ENCODE peak calls at places on chromosomes 5 and 9, in ten cellular contexts. One of them, this sample, is unnamed.

GRCh38 chr5:41670854-41671791 is 160.7 kb upstream of the PLCXD3 start:
- DNase-seq in MCF 10A: no peak
- DNase-seq in IMR-90: no peak
- DNase-seq in WTC11: no peak
- DNase-seq in mesothelial cell of epicardium: no peak
- DNase-seq in B cell: no peak
- DNase-seq in transverse colon: no peak
- DNase-seq in testis: no peak
- DNase-seq in astrocyte of the spinal cord: no peak
- DNase-seq in lower leg skin: no peak
- DNase-seq in this sample: no peak

GRCh38 chr9:123089040-123089439 is 55.6 kb downstream of the GPR21 start:
- DNase-seq in MCF 10A: no peak
- DNase-seq in IMR-90: no peak
- DNase-seq in WTC11: no peak
- DNase-seq in mesothelial cell of epicardium: no peak
- DNase-seq in B cell: no peak
- DNase-seq in transverse colon: no peak
- DNase-seq in testis: no peak
- DNase-seq in astrocyte of the spinal cord: no peak
- DNase-seq in lower leg skin: no peak
- DNase-seq in this sample: no peak

GRCh38 chr5:16912080-16912479 is 24.0 kb downstream of the MYO10 start:
- DNase-seq in MCF 10A: no peak
- DNase-seq in IMR-90: no peak
- DNase-seq in WTC11: no peak
- DNase-seq in mesothelial cell of epicardium: no peak
- DNase-seq in B cell: no peak
- DNase-seq in transverse colon: no peak
- DNase-seq in testis: no peak
- DNase-seq in astrocyte of the spinal cord: no peak
- DNase-seq in lower leg skin: no peak
- DNase-seq in this sample: no peak

GRCh38 chr5:174731214-174732039 is 7.0 kb downstream of the MSX2 start:
- DNase-seq in MCF 10A: no peak
- DNase-seq in IMR-90: no peak
- DNase-seq in WTC11: no peak
- DNase-seq in mesothelial cell of epicardium: no peak
- DNase-seq in B cell: no peak
- DNase-seq in transverse colon: no peak
- DNase-seq in testis: no peak
- DNase-seq in astrocyte of the spinal cord: no peak
- DNase-seq in lower leg skin: no peak
- DNase-seq in this sample: no peak

GRCh38 chr9:12776775-12777055 is 1.9 kb downstream of the LURAP1L start:
- DNase-seq in MCF 10A: no peak
- DNase-seq in IMR-90: peak; percentile 63
- DNase-seq in WTC11: no peak
- DNase-seq in mesothelial cell of epicardium: no peak
- DNase-seq in B cell: no peak
- DNase-seq in transverse colon: no peak
- DNase-seq in testis: no peak
- DNase-seq in astrocyte of the spinal cord: no peak
- DNase-seq in lower leg skin: no peak
- DNase-seq in this sample: no peak

GRCh38 chr9:99121604-99122003 is 16.7 kb downstream of the TGFBR1 start:
- DNase-seq in MCF 10A: peak; percentile 28
- DNase-seq in IMR-90: no peak
- DNase-seq in WTC11: no peak
- DNase-seq in mesothelial cell of epicardium: no peak
- DNase-seq in B cell: no peak
- DNase-seq in transverse colon: no peak
- DNase-seq in testis: no peak
- DNase-seq in astrocyte of the spinal cord: no peak
- DNase-seq in lower leg skin: no peak
- DNase-seq in this sample: no peak

GRCh38 chr5:14270212-14270702 is 127.1 kb downstream of the TRIO start:
- DNase-seq in MCF 10A: peak; percentile 70
- DNase-seq in IMR-90: peak; percentile 64
- DNase-seq in WTC11: peak; percentile 38
- DNase-seq in mesothelial cell of epicardium: no peak
- DNase-seq in B cell: peak; percentile 49
- DNase-seq in transverse colon: no peak
- DNase-seq in testis: peak; percentile 41
- DNase-seq in astrocyte of the spinal cord: peak; percentile 73
- DNase-seq in lower leg skin: no peak
- DNase-seq in this sample: peak; percentile 21

GRCh38 chr5:94544031-94544650 is 74.3 kb downstream of the KIAA0825 start:
- DNase-seq in MCF 10A: no peak
- DNase-seq in IMR-90: peak; percentile 15
- DNase-seq in WTC11: no peak
- DNase-seq in mesothelial cell of epicardium: no peak
- DNase-seq in B cell: no peak
- DNase-seq in transverse colon: no peak
- DNase-seq in testis: no peak
- DNase-seq in astrocyte of the spinal cord: peak; percentile 34
- DNase-seq in lower leg skin: no peak
- DNase-seq in this sample: no peak

GRCh38 chr5:39209924-39210323 is 9.4 kb downstream of the FYB1 start:
- DNase-seq in MCF 10A: no peak
- DNase-seq in IMR-90: no peak
- DNase-seq in WTC11: peak; percentile 13
- DNase-seq in mesothelial cell of epicardium: no peak
- DNase-seq in B cell: no peak
- DNase-seq in transverse colon: peak; percentile 57
- DNase-seq in testis: no peak
- DNase-seq in astrocyte of the spinal cord: no peak
- DNase-seq in lower leg skin: no peak
- DNase-seq in this sample: no peak

GRCh38 chr9:119453490-119453911 is 84.3 kb upstream of the BRINP1 start:
- DNase-seq in MCF 10A: peak; percentile 66
- DNase-seq in IMR-90: no peak
- DNase-seq in WTC11: no peak
- DNase-seq in mesothelial cell of epicardium: no peak
- DNase-seq in B cell: no peak
- DNase-seq in transverse colon: no peak
- DNase-seq in testis: no peak
- DNase-seq in astrocyte of the spinal cord: no peak
- DNase-seq in lower leg skin: no peak
- DNase-seq in this sample: no peak

GRCh38 chr5:75623846-75624245 is 12.6 kb downstream of the ANKDD1B start:
- DNase-seq in MCF 10A: no peak
- DNase-seq in IMR-90: peak; percentile 41
- DNase-seq in WTC11: no peak
- DNase-seq in mesothelial cell of epicardium: no peak
- DNase-seq in B cell: no peak
- DNase-seq in transverse colon: no peak
- DNase-seq in testis: no peak
- DNase-seq in astrocyte of the spinal cord: no peak
- DNase-seq in lower leg skin: no peak
- DNase-seq in this sample: no peak

GRCh38 chr5:75616961-75617660 is 5.9 kb downstream of the ANKDD1B start:
- DNase-seq in MCF 10A: no peak
- DNase-seq in IMR-90: no peak
- DNase-seq in WTC11: no peak
- DNase-seq in mesothelial cell of epicardium: no peak
- DNase-seq in B cell: no peak
- DNase-seq in transverse colon: peak; percentile 54
- DNase-seq in testis: no peak
- DNase-seq in astrocyte of the spinal cord: no peak
- DNase-seq in lower leg skin: no peak
- DNase-seq in this sample: no peak

GRCh38 chr5:75617746-75618352 is 6.6 kb downstream of the ANKDD1B start:
- DNase-seq in MCF 10A: no peak
- DNase-seq in IMR-90: no peak
- DNase-seq in WTC11: no peak
- DNase-seq in mesothelial cell of epicardium: no peak
- DNase-seq in B cell: no peak
- DNase-seq in transverse colon: no peak
- DNase-seq in testis: no peak
- DNase-seq in astrocyte of the spinal cord: peak; percentile 56
- DNase-seq in lower leg skin: no peak
- DNase-seq in this sample: no peak

GRCh38 chr5:75622564-75622963 is 11.3 kb downstream of the ANKDD1B start:
- DNase-seq in MCF 10A: peak; percentile 78
- DNase-seq in IMR-90: peak; percentile 18
- DNase-seq in WTC11: no peak
- DNase-seq in mesothelial cell of epicardium: no peak
- DNase-seq in B cell: no peak
- DNase-seq in transverse colon: peak; percentile 38
- DNase-seq in testis: no peak
- DNase-seq in astrocyte of the spinal cord: no peak
- DNase-seq in lower leg skin: no peak
- DNase-seq in this sample: no peak

GRCh38 chr5:75620184-75620959 is 9.1 kb downstream of the ANKDD1B start:
- DNase-seq in MCF 10A: no peak
- DNase-seq in IMR-90: no peak
- DNase-seq in WTC11: no peak
- DNase-seq in mesothelial cell of epicardium: no peak
- DNase-seq in B cell: no peak
- DNase-seq in transverse colon: no peak
- DNase-seq in testis: no peak
- DNase-seq in astrocyte of the spinal cord: no peak
- DNase-seq in lower leg skin: no peak
- DNase-seq in this sample: no peak
- TF ChIP-seq CTCF in MCF 10A: no peak
- TF ChIP-seq CTCF in IMR-90: no peak
- TF ChIP-seq CTCF in WTC11: no peak
- TF ChIP-seq CTCF in mesothelial cell of epicardium: no peak
- TF ChIP-seq CTCF in B cell: no peak
- TF ChIP-seq CTCF in transverse colon: no peak
- TF ChIP-seq CTCF in testis: no peak
- TF ChIP-seq CTCF in astrocyte of the spinal cord: no peak
- TF ChIP-seq CTCF in lower leg skin: no peak
- TF ChIP-seq CTCF in this sample: no peak

GRCh38 chr5:78540335-78541057 is 108.1 kb downstream of the LHFPL2 start:
- DNase-seq in MCF 10A: no peak
- DNase-seq in IMR-90: no peak
- DNase-seq in WTC11: no peak
- DNase-seq in mesothelial cell of epicardium: no peak
- DNase-seq in B cell: no peak
- DNase-seq in transverse colon: no peak
- DNase-seq in testis: no peak
- DNase-seq in astrocyte of the spinal cord: no peak
- DNase-seq in lower leg skin: peak; percentile 86
- DNase-seq in this sample: no peak

GRCh38 chr5:78538240-78538850 is 110.2 kb downstream of the LHFPL2 start:
- DNase-seq in MCF 10A: peak; percentile 26
- DNase-seq in IMR-90: no peak
- DNase-seq in WTC11: no peak
- DNase-seq in mesothelial cell of epicardium: no peak
- DNase-seq in B cell: no peak
- DNase-seq in transverse colon: no peak
- DNase-seq in testis: no peak
- DNase-seq in astrocyte of the spinal cord: no peak
- DNase-seq in lower leg skin: peak; percentile 40
- DNase-seq in this sample: no peak

GRCh38 chr5:78536797-78537196 is 111.8 kb downstream of the LHFPL2 start:
- DNase-seq in MCF 10A: no peak
- DNase-seq in IMR-90: no peak
- DNase-seq in WTC11: no peak
- DNase-seq in mesothelial cell of epicardium: no peak
- DNase-seq in B cell: no peak
- DNase-seq in transverse colon: no peak
- DNase-seq in testis: no peak
- DNase-seq in astrocyte of the spinal cord: no peak
- DNase-seq in lower leg skin: peak; percentile 63
- DNase-seq in this sample: no peak

GRCh38 chr5:78537406-78537805 is 111.2 kb downstream of the LHFPL2 start:
- DNase-seq in MCF 10A: no peak
- DNase-seq in IMR-90: no peak
- DNase-seq in WTC11: no peak
- DNase-seq in mesothelial cell of epicardium: no peak
- DNase-seq in B cell: no peak
- DNase-seq in transverse colon: no peak
- DNase-seq in testis: no peak
- DNase-seq in astrocyte of the spinal cord: no peak
- DNase-seq in lower leg skin: no peak
- DNase-seq in this sample: no peak

GRCh38 chr5:78537821-78538220 is 110.8 kb downstream of the LHFPL2 start:
- DNase-seq in MCF 10A: peak; percentile 45
- DNase-seq in IMR-90: peak; percentile 68
- DNase-seq in WTC11: peak; percentile 24
- DNase-seq in mesothelial cell of epicardium: no peak
- DNase-seq in B cell: peak; percentile 64
- DNase-seq in transverse colon: no peak
- DNase-seq in testis: no peak
- DNase-seq in astrocyte of the spinal cord: peak; percentile 66
- DNase-seq in lower leg skin: peak; percentile 80
- DNase-seq in this sample: no peak
- TF ChIP-seq CTCF in MCF 10A: peak; percentile 27
- TF ChIP-seq CTCF in IMR-90: peak; percentile 71
- TF ChIP-seq CTCF in WTC11: no peak
- TF ChIP-seq CTCF in mesothelial cell of epicardium: no peak
- TF ChIP-seq CTCF in B cell: peak; percentile 63
- TF ChIP-seq CTCF in transverse colon: peak; percentile 23
- TF ChIP-seq CTCF in testis: no peak
- TF ChIP-seq CTCF in astrocyte of the spinal cord: peak; percentile 61
- TF ChIP-seq CTCF in lower leg skin: no peak
- TF ChIP-seq CTCF in this sample: peak; percentile 49

DNA sequence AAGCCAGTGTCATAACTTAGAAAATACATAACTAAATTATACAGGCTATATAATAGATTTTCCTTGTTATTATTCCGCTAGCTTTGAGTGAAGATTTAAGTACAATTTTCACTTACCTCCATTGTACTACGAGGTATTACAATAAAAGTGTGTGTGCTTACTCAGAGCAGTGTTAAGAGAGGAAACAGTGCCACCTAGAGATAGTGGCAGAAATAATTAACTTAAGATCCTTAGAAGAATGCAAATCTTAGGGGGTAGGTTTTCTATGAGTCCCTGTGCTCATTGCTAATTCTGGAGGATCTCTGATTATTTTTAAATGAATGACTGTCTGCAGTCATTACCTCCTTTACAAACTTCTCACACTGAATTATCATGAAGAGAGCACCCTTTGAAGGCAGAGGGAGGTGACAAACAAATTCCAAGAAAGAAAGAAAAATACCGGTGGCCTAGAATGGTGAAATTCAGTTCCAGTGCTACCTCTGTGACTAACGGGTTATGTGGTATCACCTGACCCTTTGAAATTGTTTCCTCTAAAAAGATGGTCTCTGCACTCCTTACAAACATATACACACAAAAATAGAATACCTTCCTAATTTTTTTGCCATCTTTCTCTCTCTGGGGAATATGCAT is 379.8 kb downstream of the TRIM36 start:
- DNase-seq in MCF 10A: peak; percentile 47
- DNase-seq in IMR-90: no peak
- DNase-seq in WTC11: no peak
- DNase-seq in mesothelial cell of epicardium: no peak
- DNase-seq in B cell: no peak
- DNase-seq in transverse colon: no peak
- DNase-seq in testis: no peak
- DNase-seq in astrocyte of the spinal cord: no peak
- DNase-seq in lower leg skin: no peak
- DNase-seq in this sample: no peak
- TF ChIP-seq CTCF in MCF 10A: peak; percentile 40
- TF ChIP-seq CTCF in IMR-90: peak; percentile 42
- TF ChIP-seq CTCF in WTC11: peak; percentile 31
- TF ChIP-seq CTCF in mesothelial cell of epicardium: peak; percentile 31
- TF ChIP-seq CTCF in B cell: no peak
- TF ChIP-seq CTCF in transverse colon: peak; percentile 14
- TF ChIP-seq CTCF in testis: no peak
- TF ChIP-seq CTCF in astrocyte of the spinal cord: no peak
- TF ChIP-seq CTCF in lower leg skin: no peak
- TF ChIP-seq CTCF in this sample: peak; percentile 69

GRCh38 chr5:180209137-180209581 is at the start of gene RASGEF1C:
- DNase-seq in MCF 10A: peak; percentile 72
- DNase-seq in IMR-90: peak; percentile 47
- DNase-seq in WTC11: peak; percentile 71
- DNase-seq in mesothelial cell of epicardium: peak; percentile 86
- DNase-seq in B cell: peak; percentile 89
- DNase-seq in transverse colon: peak; percentile 68
- DNase-seq in testis: peak; percentile 60
- DNase-seq in astrocyte of the spinal cord: peak; percentile 47
- DNase-seq in lower leg skin: peak; percentile 83
- DNase-seq in this sample: peak; percentile 73
- TF ChIP-seq CTCF in MCF 10A: peak; percentile 49
- TF ChIP-seq CTCF in IMR-90: peak; percentile 65
- TF ChIP-seq CTCF in WTC11: peak; percentile 13
- TF ChIP-seq CTCF in mesothelial cell of epicardium: no peak
- TF ChIP-seq CTCF in B cell: peak; percentile 13
- TF ChIP-seq CTCF in transverse colon: no peak
- TF ChIP-seq CTCF in testis: peak; percentile 14
- TF ChIP-seq CTCF in astrocyte of the spinal cord: peak; percentile 33
- TF ChIP-seq CTCF in lower leg skin: no peak
- TF ChIP-seq CTCF in this sample: peak; percentile 54